ENCODE peak calls at places on chromosomes 5 and 9, in seven cellular contexts. V is fibroblast of lung; A is CD8-positive, alpha-beta memory T cell; U is heart left ventricle; Z is hepatocyte; W is substantia nigra; C is breast epithelium. F is an unnamed sample.

GRCh38 chr9:114524401-114524800 is 19.1 kb upstream of the WHRN start:
- DNase-seq in A (no peak), C (no peak), U (no peak), Z (no peak), V (peak), W (no peak), F (no peak)

GRCh38 chr5:107419498-107419897 is 251.2 kb downstream of the EFNA5 start:
- DNase-seq in U (no peak), A (no peak), C (no peak), Z (no peak), W (no peak), V (no peak), F (no peak)

GRCh38 chr5:35230043-35230611 is at the start of gene PRLR:
- DNase-seq in U (peak), A (no peak), W (no peak), V (peak), Z (peak), C (peak), F (peak)

GRCh38 chr9:79664375-79664825 is 92.6 kb downstream of the TLE4 start:
- DNase-seq in A (no peak), C (no peak), Z (no peak), V (no peak), U (no peak), W (no peak), F (no peak)

GRCh38 chr9:31799953-31800609 is 584.4 kb upstream of the ACO1 start:
- DNase-seq in Z (peak), A (peak), W (no peak), C (no peak), U (no peak), V (peak), F (peak)

GRCh38 chr5:156552855-156553358 is 225.9 kb downstream of the SGCD start:
- DNase-seq in C (no peak), W (no peak), V (no peak), A (no peak), U (no peak), Z (no peak), F (no peak)

GRCh38 chr5:151141535-151141934 is 16.0 kb downstream of the ANXA6 start:
- DNase-seq in Z (peak), C (peak), U (peak), A (peak), V (no peak), W (no peak), F (peak)

GRCh38 chr9:136107155-136107952 is 11.3 kb downstream of the TMEM250 start:
- DNase-seq in U (no peak), C (no peak), Z (no peak), W (no peak), V (no peak), A (peak), F (no peak)

GRCh38 chr9:115132648-115133047 is 14.7 kb upstream of the TNC start:
- DNase-seq in V (peak), W (no peak), Z (no peak), U (peak), C (no peak), A (no peak), F (no peak)

GRCh38 chr5:159786901-159787691 is 129.2 kb upstream of the ADRA1B start:
- DNase-seq in U (no peak), W (no peak), A (no peak), Z (peak), V (peak), C (peak), F (no peak)

GRCh38 chr5:63125862-63126261 is 547.2 kb downstream of the LRRC70 start:
- DNase-seq in V (peak), U (no peak), W (no peak), Z (peak), A (no peak), C (no peak), F (no peak)

GRCh38 chr5:140978260-140978659 is 12.0 kb downstream of the PCDHAC2 start:
- DNase-seq in W (no peak), Z (peak), V (no peak), A (no peak), U (no peak), C (no peak), F (no peak)

GRCh38 chr9:114016629-114017423 is 61.3 kb downstream of the AMBP start:
- DNase-seq in V (no peak), C (peak), Z (no peak), W (no peak), A (no peak), U (peak), F (no peak)

GRCh38 chr5:105168806-105169205 is 1606.2 kb upstream of the NUDT12 start:
- DNase-seq in V (peak), U (no peak), C (no peak), A (no peak), Z (no peak), W (no peak), F (no peak)

GRCh38 chr9:33030285-33030684 is 5.2 kb downstream of the DNAJA1 start:
- DNase-seq in A (no peak), C (no peak), W (no peak), Z (no peak), V (no peak), U (no peak), F (no peak)

GRCh38 chr5:167802755-167803431 is 488.6 kb upstream of the WWC1 start:
- DNase-seq in V (no peak), A (no peak), W (no peak), U (no peak), Z (no peak), C (no peak), F (peak)

GRCh38 chr5:133226186-133226585 is 174.4 kb downstream of the HSPA4 start:
- DNase-seq in U (no peak), A (no peak), Z (no peak), W (no peak), V (no peak), C (peak), F (no peak)
- H3K27ac ChIP-seq in U (no peak), A (no peak), Z (peak), W (no peak), V (no peak), C (no peak), F (no peak)

GRCh38 chr5:95917207-95917606 is 44.4 kb downstream of the ELL2 start:
- DNase-seq in Z (no peak), V (no peak), W (no peak), U (no peak), C (no peak), A (no peak), F (no peak)

GRCh38 chr5:95918421-95919006 is 43.1 kb downstream of the ELL2 start:
- DNase-seq in V (no peak), W (no peak), A (no peak), C (no peak), Z (no peak), U (no peak), F (peak)

GRCh38 chr5:95919658-95920057 is 42.0 kb downstream of the ELL2 start:
- DNase-seq in A (no peak), Z (no peak), C (no peak), V (no peak), W (no peak), U (no peak), F (no peak)

GRCh38 chr5:95915999-95916686 is 45.5 kb downstream of the ELL2 start:
- DNase-seq in V (no peak), C (no peak), U (no peak), A (no peak), W (no peak), Z (no peak), F (no peak)

DNA sequence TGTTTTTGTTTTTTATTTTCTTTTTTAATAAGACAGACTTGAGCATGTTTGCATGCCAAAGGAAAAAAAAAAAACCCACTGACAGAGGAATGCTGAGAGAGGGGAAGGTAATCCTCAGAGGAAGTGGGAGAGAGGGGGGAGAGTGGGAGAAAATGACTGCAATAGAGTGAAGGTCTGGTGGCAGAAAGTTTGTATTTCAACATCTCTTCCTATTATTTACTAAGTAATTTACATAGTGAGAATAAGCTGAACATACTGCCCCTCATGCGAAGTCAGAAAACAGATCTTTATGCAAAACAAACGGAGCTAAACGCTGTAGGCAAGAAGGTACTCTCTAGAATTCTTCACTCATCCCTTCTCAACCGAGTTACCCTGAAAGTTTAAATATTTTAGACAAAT is 45.0 kb downstream of the ELL2 start:
- DNase-seq in Z (no peak), C (no peak), V (no peak), A (no peak), W (no peak), U (no peak), F (no peak)
- H3K27ac ChIP-seq in Z (no peak), C (no peak), V (no peak), A (no peak), W (peak), U (peak), F (no peak)

GRCh38 chr9:94772654-94773303 is 46.3 kb downstream of the AOPEP start:
- DNase-seq in V (peak), C (no peak), Z (peak), A (no peak), U (no peak), W (peak), F (no peak)

GRCh38 chr9:94773655-94774054 is 47.2 kb downstream of the AOPEP start:
- DNase-seq in A (no peak), Z (no peak), W (no peak), U (no peak), V (no peak), C (no peak), F (no peak)

GRCh38 chr9:94771096-94771495 is 44.6 kb downstream of the AOPEP start:
- DNase-seq in A (no peak), U (no peak), W (no peak), V (no peak), Z (no peak), C (no peak), F (no peak)

GRCh38 chr9:94770344-94770743 is 43.8 kb downstream of the AOPEP start:
- DNase-seq in W (no peak), U (no peak), C (no peak), Z (no peak), V (no peak), A (no peak), F (no peak)

GRCh38 chr9:94772128-94772527 is 45.6 kb downstream of the AOPEP start:
- DNase-seq in U (no peak), Z (no peak), C (no peak), W (no peak), V (no peak), A (no peak), F (no peak)
- H3K27ac ChIP-seq in U (no peak), Z (peak), C (no peak), W (peak), V (no peak), A (no peak), F (no peak)

DNA sequence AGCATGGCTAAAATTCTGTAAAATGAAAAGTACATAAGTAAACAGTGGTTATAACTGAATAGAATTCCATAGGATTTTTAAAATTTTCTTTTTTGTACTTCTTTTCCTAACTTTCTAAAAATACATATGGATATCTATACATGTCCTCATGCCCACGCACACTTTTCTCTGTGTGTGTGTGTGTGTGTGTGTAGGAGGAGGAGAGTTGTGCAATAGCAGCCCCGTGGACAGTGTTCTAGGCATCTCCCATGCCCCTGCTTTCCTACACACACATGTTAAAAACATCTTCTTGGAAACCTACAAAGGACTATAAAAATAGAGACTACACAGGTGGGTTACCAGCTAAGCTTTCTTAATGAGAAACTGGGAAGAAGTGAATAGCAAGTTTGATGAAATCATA is 19.8 kb upstream of the HEXB start:
- DNase-seq in A (no peak), Z (no peak), V (peak), U (no peak), W (no peak), C (no peak), F (no peak)
- H3K27ac ChIP-seq in A (no peak), Z (no peak), V (no peak), U (no peak), W (no peak), C (no peak), F (no peak)

DNA sequence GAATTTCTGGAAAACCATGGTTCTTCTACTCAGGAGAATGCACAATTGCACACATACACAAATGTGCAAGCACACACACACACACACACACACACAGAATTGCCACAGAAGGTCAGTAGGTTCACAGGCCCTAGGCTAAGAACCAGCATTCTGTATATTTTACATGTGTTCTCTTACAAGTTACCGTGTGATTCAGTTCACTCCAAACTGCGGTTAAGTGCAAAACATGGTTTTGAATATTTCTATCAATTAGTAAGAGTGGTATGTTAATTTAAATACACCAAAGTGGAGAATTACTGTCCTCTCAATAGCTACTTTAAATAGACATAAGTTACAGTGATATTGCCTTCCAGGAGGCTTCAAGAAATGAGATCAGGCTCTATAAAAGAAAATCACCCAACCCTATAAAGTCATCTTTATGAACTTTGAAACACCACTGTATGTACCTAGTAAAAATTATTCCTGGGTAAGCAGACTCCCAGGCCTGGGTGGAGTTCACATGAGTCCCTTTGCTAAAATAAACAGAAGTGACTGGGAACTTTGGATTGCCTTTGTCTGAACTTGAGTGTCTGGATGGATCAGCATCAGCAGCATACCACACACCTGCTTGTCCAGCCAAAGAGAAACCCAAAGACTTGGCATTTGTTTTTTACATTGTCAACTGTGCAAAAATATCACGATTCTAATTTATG is 79.4 kb upstream of the CDKN2B start:
- DNase-seq in V (no peak), U (no peak), W (no peak), Z (peak), C (no peak), A (no peak), F (no peak)
- H3K27ac ChIP-seq in V (no peak), U (no peak), W (no peak), Z (no peak), C (no peak), A (no peak), F (no peak)

GRCh38 chr9:90331826-90332575 is 310.6 kb downstream of the DIRAS2 start:
- DNase-seq in V (peak), A (no peak), U (no peak), Z (peak), C (no peak), W (no peak), F (no peak)

GRCh38 chr9:90330215-90330614 is 312.4 kb downstream of the DIRAS2 start:
- DNase-seq in A (no peak), Z (no peak), U (no peak), V (no peak), C (no peak), W (no peak), F (no peak)

GRCh38 chr9:90333226-90333625 is 309.4 kb downstream of the DIRAS2 start:
- DNase-seq in U (no peak), C (no peak), A (no peak), Z (no peak), V (no peak), W (no peak), F (no peak)
- H3K27ac ChIP-seq in U (no peak), C (no peak), A (no peak), Z (peak), V (no peak), W (no peak), F (no peak)

DNA sequence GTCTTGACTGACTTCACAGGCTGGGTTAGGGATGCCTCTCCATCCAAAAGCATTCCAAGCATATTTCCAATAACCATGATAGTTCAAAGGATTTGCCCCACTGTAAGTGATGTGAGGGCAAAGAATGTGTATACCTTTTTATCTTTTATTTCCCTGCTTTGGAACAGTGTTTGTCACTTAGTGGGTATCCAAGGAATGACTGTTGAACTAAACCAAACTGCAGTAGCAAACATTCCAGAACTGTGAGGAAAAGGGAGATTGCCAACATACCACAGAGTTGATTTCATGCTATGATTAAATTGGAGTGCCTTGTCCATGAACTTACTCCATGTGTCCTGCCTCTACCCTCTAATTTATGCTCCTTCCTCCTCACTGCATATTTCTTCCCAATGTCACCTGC is 400.0 kb downstream of the KIAA0825 start:
- DNase-seq in Z (no peak), A (no peak), C (no peak), W (no peak), V (peak), U (no peak), F (no peak)
- H3K27ac ChIP-seq in Z (no peak), A (no peak), C (no peak), W (no peak), V (no peak), U (no peak), F (no peak)

DNA sequence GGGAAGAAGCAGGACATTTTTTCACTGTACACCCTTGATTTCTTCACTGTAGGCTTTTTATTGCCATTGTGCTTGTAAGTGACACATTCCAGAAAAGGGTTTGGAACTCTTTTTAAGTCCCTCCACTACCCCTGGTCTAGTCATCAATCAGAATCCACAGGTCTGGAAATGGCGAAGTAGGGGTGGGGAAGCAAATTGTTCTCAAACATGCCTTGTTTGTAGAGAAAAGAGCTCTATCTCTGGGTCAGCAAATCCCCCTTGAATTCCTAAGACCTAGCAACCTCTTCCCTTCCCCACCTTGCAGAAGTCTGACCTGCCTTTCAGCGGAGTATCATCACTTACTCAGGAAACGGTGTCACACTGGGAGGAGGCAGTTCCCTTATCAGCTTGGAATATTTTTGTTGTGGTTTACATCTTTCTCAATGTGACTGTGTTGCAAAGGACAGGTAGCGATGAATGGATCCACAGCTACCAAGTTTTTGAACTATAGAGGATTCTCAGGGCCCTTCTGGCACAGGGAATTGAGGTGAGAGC is 3.2 kb downstream of the SH3RF2 start:
- DNase-seq in A (no peak), V (no peak), W (no peak), Z (no peak), C (no peak), U (no peak), F (no peak)
- H3K27ac ChIP-seq in A (no peak), V (no peak), W (no peak), Z (peak), C (peak), U (no peak), F (no peak)

GRCh38 chr5:172777381-172778222 is 6.6 kb upstream of the DUSP1 start:
- DNase-seq in U (peak), C (peak), A (peak), W (no peak), Z (peak), V (peak), F (no peak)
- H3K27ac ChIP-seq in U (peak), C (peak), A (peak), W (no peak), Z (peak), V (peak), F (no peak)

DNA sequence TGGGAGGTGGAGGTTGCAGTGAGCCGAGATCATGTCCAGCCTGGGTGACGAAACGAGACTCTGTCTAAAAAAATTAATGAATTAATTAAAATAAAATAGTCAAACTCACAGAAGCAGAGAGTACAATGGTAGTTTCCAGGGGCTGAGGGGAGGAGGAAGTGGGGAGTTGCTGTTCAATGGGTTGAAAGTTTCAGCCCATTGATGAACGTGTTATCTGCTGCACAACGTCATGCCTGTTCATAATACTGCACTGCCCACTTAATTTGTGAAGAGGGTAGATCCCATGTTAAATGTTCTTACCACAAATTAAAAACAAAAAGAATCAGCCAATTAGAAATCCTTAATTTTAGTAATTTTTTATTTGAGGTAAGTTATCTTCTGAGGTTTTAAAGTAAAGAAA is 16.4 kb upstream of the RUFY1 start:
- DNase-seq in Z (no peak), W (no peak), V (no peak), A (no peak), U (no peak), C (no peak), F (no peak)
- H3K27ac ChIP-seq in Z (no peak), W (no peak), V (no peak), A (no peak), U (no peak), C (no peak), F (no peak)

F was measured in neural progenitor cell.